ENCODE peak calls at places on chromosomes 11 and 22, in four cellular contexts. V is anterior cingulate cortex, W is neuronal stem cell, X is NCI-H69. Z is an unnamed sample.

GRCh38 chr11:66766681-66767080 is 37.7 kb upstream of the SPTBN2 start:
- DNase-seq in V (no peak), X (no peak), W (no peak), Z (no peak)

GRCh38 chr11:109772846-109773400 is 320.3 kb upstream of the ZC3H12C start:
- DNase-seq in V (peak), X (peak), W (no peak), Z (no peak)

GRCh38 chr11:96481204-96481603 is 91.4 kb downstream of the JRKL start:
- DNase-seq in X (no peak), W (no peak), V (no peak), Z (no peak)

GRCh38 chr11:102780491-102780918 is at the start of gene MMP10:
- DNase-seq in X (peak), W (peak), V (no peak), Z (no peak)

GRCh38 chr22:38882480-38882879 is 10.5 kb upstream of the CBX6 start:
- DNase-seq in W (no peak), V (no peak), X (peak), Z (no peak)

GRCh38 chr11:70568504-70569172 is 170.3 kb downstream of the CTTN start:
- DNase-seq in V (peak), W (no peak), X (peak), Z (peak)

GRCh38 chr11:45423475-45424081 is 137.4 kb upstream of the SYT13 start:
- DNase-seq in W (no peak), X (no peak), V (no peak), Z (no peak)

GRCh38 chr11:45155058-45155551 is 8.7 kb downstream of the PRDM11 start:
- DNase-seq in X (no peak), V (no peak), W (no peak), Z (no peak)

GRCh38 chr11:1567721-1568100 is 4.4 kb downstream of the DUSP8 start:
- DNase-seq in W (no peak), V (no peak), X (no peak), Z (no peak)

GRCh38 chr22:22061085-22062077 is 78.8 kb upstream of the TOP3B start:
- DNase-seq in V (peak), W (no peak), X (peak), Z (no peak)

GRCh38 chr22:43391306-43391705 is 20.5 kb upstream of the MPPED1 start:
- DNase-seq in V (no peak), W (no peak), X (no peak), Z (no peak)

GRCh38 chr11:8717544-8717875 is 34.9 kb downstream of the RPL27A start:
- DNase-seq in X (no peak), V (no peak), W (no peak), Z (peak)

GRCh38 chr11:59841514-59841913 is 3.8 kb downstream of the CBLIF start:
- DNase-seq in X (no peak), W (no peak), V (no peak), Z (no peak)

GRCh38 chr11:3123761-3124733 is 41.1 kb downstream of the OSBPL5 start:
- DNase-seq in W (no peak), V (no peak), X (no peak), Z (no peak)

GRCh38 chr11:129208863-129209262 is 16.7 kb upstream of the ARHGAP32 start:
- DNase-seq in V (no peak), X (no peak), W (no peak), Z (no peak)

GRCh38 chr22:39519681-39520053 is 695 bp upstream of the ATF4 start:
- DNase-seq in V (no peak), X (peak), W (no peak), Z (no peak)

GRCh38 chr11:15775051-15775541 is 581.2 kb downstream of the SOX6 start:
- DNase-seq in V (no peak), X (no peak), W (no peak), Z (no peak)

Z was measured in endothelial cell.